ENCODE peak calls at places on chromosomes 11 and 22, in ten cellular contexts. One of them, this sample, is unnamed.

GRCh38 chr11:11070976-11071375 is 213.1 kb upstream of the ZBED5 start:
- DNase-seq in HCT116: no peak
- DNase-seq in endothelial cell of umbilical vein: no peak
- DNase-seq in esophagus squamous epithelium: no peak
- DNase-seq in spleen: no peak
- DNase-seq in Peyer's patch: no peak
- DNase-seq in IMR-90: no peak
- DNase-seq in adrenal gland: no peak
- DNase-seq in uterus: no peak
- DNase-seq in NB4: no peak
- DNase-seq in this sample: no peak

GRCh38 chr22:31346255-31346732 is at the start of gene PATZ1:
- DNase-seq in HCT116: peak
- DNase-seq in NB4: peak
- DNase-seq in adrenal gland: peak
- DNase-seq in uterus: peak
- DNase-seq in IMR-90: peak
- DNase-seq in spleen: peak
- DNase-seq in endothelial cell of umbilical vein: peak
- DNase-seq in esophagus squamous epithelium: peak
- DNase-seq in Peyer's patch: peak
- DNase-seq in this sample: peak

GRCh38 chr22:19597399-19597735 is 73.2 kb upstream of the CLDN5 start:
- DNase-seq in spleen: peak
- DNase-seq in uterus: no peak
- DNase-seq in IMR-90: no peak
- DNase-seq in adrenal gland: no peak
- DNase-seq in esophagus squamous epithelium: no peak
- DNase-seq in Peyer's patch: peak
- DNase-seq in HCT116: no peak
- DNase-seq in NB4: peak
- DNase-seq in endothelial cell of umbilical vein: peak
- DNase-seq in this sample: no peak

GRCh38 chr22:40757071-40757470 is 62.1 kb downstream of the SLC25A17 start:
- DNase-seq in Peyer's patch: no peak
- DNase-seq in NB4: no peak
- DNase-seq in endothelial cell of umbilical vein: no peak
- DNase-seq in esophagus squamous epithelium: no peak
- DNase-seq in HCT116: no peak
- DNase-seq in IMR-90: peak
- DNase-seq in spleen: no peak
- DNase-seq in uterus: no peak
- DNase-seq in adrenal gland: no peak
- DNase-seq in this sample: no peak

GRCh38 chr11:1233351-1234053 is 10.6 kb downstream of the MUC5B start:
- DNase-seq in spleen: peak
- DNase-seq in endothelial cell of umbilical vein: no peak
- DNase-seq in adrenal gland: no peak
- DNase-seq in Peyer's patch: no peak
- DNase-seq in uterus: no peak
- DNase-seq in esophagus squamous epithelium: no peak
- DNase-seq in NB4: no peak
- DNase-seq in IMR-90: no peak
- DNase-seq in HCT116: no peak
- DNase-seq in this sample: no peak

GRCh38 chr22:44286673-44287072 is 26.1 kb downstream of the SHISAL1 start:
- DNase-seq in adrenal gland: no peak
- DNase-seq in uterus: no peak
- DNase-seq in IMR-90: no peak
- DNase-seq in NB4: no peak
- DNase-seq in Peyer's patch: no peak
- DNase-seq in esophagus squamous epithelium: no peak
- DNase-seq in HCT116: no peak
- DNase-seq in spleen: no peak
- DNase-seq in endothelial cell of umbilical vein: no peak
- DNase-seq in this sample: no peak

GRCh38 chr11:82229346-82229745 is 504.3 kb downstream of the FAM181B start:
- DNase-seq in adrenal gland: no peak
- DNase-seq in uterus: no peak
- DNase-seq in Peyer's patch: no peak
- DNase-seq in esophagus squamous epithelium: no peak
- DNase-seq in NB4: peak
- DNase-seq in spleen: no peak
- DNase-seq in IMR-90: no peak
- DNase-seq in endothelial cell of umbilical vein: no peak
- DNase-seq in HCT116: no peak
- DNase-seq in this sample: no peak

GRCh38 chr11:122791411-122791810 is 46.9 kb upstream of the CRTAM start:
- DNase-seq in Peyer's patch: no peak
- DNase-seq in NB4: peak
- DNase-seq in adrenal gland: no peak
- DNase-seq in spleen: no peak
- DNase-seq in IMR-90: peak
- DNase-seq in esophagus squamous epithelium: no peak
- DNase-seq in endothelial cell of umbilical vein: no peak
- DNase-seq in HCT116: no peak
- DNase-seq in uterus: no peak
- DNase-seq in this sample: no peak

GRCh38 chr11:2411446-2412305 is 11.1 kb downstream of the TSSC4 start:
- DNase-seq in NB4: no peak
- DNase-seq in Peyer's patch: no peak
- DNase-seq in uterus: no peak
- DNase-seq in spleen: no peak
- DNase-seq in endothelial cell of umbilical vein: no peak
- DNase-seq in adrenal gland: no peak
- DNase-seq in IMR-90: no peak
- DNase-seq in esophagus squamous epithelium: no peak
- DNase-seq in HCT116: no peak
- DNase-seq in this sample: no peak

GRCh38 chr11:2412323-2412722 is 11.8 kb downstream of the TSSC4 start:
- DNase-seq in spleen: no peak
- DNase-seq in IMR-90: no peak
- DNase-seq in NB4: no peak
- DNase-seq in adrenal gland: no peak
- DNase-seq in esophagus squamous epithelium: no peak
- DNase-seq in uterus: no peak
- DNase-seq in HCT116: no peak
- DNase-seq in Peyer's patch: no peak
- DNase-seq in endothelial cell of umbilical vein: no peak
- DNase-seq in this sample: no peak

GRCh38 chr11:2409026-2409553 is 8.5 kb downstream of the TSSC4 start:
- DNase-seq in IMR-90: no peak
- DNase-seq in Peyer's patch: no peak
- DNase-seq in uterus: peak
- DNase-seq in adrenal gland: no peak
- DNase-seq in HCT116: no peak
- DNase-seq in spleen: no peak
- DNase-seq in esophagus squamous epithelium: no peak
- DNase-seq in endothelial cell of umbilical vein: no peak
- DNase-seq in NB4: no peak
- DNase-seq in this sample: no peak

GRCh38 chr11:2410616-2411015 is 10.1 kb downstream of the TSSC4 start:
- DNase-seq in NB4: no peak
- DNase-seq in HCT116: no peak
- DNase-seq in uterus: no peak
- DNase-seq in esophagus squamous epithelium: no peak
- DNase-seq in endothelial cell of umbilical vein: no peak
- DNase-seq in Peyer's patch: no peak
- DNase-seq in spleen: no peak
- DNase-seq in IMR-90: no peak
- DNase-seq in adrenal gland: no peak
- DNase-seq in this sample: no peak

DNA sequence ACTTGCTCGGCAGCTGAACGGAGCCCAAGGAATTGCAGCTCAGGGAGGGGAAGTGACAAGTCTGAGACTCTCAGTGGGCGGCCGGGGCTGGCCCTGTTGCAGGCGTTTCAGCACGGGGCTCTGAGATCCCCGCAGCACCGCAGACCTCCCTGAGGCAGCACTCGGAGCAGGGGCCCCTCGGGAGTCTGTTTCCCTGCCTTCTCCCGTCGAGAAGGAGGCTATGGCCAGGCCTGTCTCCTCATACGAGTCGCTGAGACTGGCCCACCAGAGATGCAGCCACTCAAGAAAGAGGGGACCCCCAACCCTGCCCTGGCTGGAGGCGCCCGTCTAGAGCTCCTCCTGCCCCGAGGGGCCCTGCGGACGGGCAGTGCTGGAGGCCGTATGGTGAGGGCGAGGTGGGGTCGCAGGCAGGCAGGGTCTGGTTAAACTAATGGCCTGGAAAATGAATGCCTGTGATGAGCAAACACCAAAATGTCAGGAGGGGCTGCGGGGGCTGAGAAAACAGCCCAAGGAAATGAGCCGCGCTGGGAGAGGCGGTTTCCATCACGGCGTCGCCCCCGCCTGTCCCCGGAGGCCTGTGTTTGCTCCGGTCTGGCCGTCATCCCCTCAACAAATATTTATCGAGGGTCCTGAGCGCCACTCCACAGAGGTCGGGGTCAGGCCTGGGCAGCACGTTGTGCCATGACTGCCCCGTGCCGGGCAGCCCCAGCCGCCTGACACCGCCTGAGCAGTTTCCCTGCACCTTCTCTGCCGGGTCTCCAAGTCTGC is 9.3 kb downstream of the TSSC4 start:
- DNase-seq in Peyer's patch: no peak
- DNase-seq in spleen: no peak
- DNase-seq in endothelial cell of umbilical vein: no peak
- DNase-seq in adrenal gland: no peak
- DNase-seq in esophagus squamous epithelium: no peak
- DNase-seq in NB4: no peak
- DNase-seq in IMR-90: no peak
- DNase-seq in HCT116: no peak
- DNase-seq in uterus: no peak
- DNase-seq in this sample: no peak
- TF ChIP-seq POLR2A in Peyer's patch: no peak
- TF ChIP-seq POLR2A in spleen: no peak
- TF ChIP-seq POLR2A in endothelial cell of umbilical vein: no peak
- TF ChIP-seq POLR2A in adrenal gland: no peak
- TF ChIP-seq POLR2A in esophagus squamous epithelium: no peak
- TF ChIP-seq POLR2A in NB4: no peak
- TF ChIP-seq POLR2A in IMR-90: no peak
- TF ChIP-seq POLR2A in HCT116: no peak
- TF ChIP-seq POLR2A in uterus: no peak
- TF ChIP-seq POLR2A in this sample: no peak

GRCh38 chr11:47208628-47209027 is 6.1 kb upstream of the DDB2 start:
- DNase-seq in IMR-90: no peak
- DNase-seq in uterus: no peak
- DNase-seq in Peyer's patch: no peak
- DNase-seq in adrenal gland: no peak
- DNase-seq in endothelial cell of umbilical vein: no peak
- DNase-seq in spleen: no peak
- DNase-seq in NB4: no peak
- DNase-seq in esophagus squamous epithelium: no peak
- DNase-seq in HCT116: no peak
- DNase-seq in this sample: no peak

GRCh38 chr11:47212938-47213337 is 1.8 kb upstream of the DDB2 start:
- DNase-seq in uterus: no peak
- DNase-seq in spleen: no peak
- DNase-seq in NB4: no peak
- DNase-seq in endothelial cell of umbilical vein: no peak
- DNase-seq in esophagus squamous epithelium: no peak
- DNase-seq in adrenal gland: no peak
- DNase-seq in HCT116: no peak
- DNase-seq in IMR-90: no peak
- DNase-seq in Peyer's patch: no peak
- DNase-seq in this sample: no peak

GRCh38 chr11:47215366-47215925 is 672 bp downstream of the DDB2 start:
- DNase-seq in uterus: no peak
- DNase-seq in adrenal gland: no peak
- DNase-seq in NB4: no peak
- DNase-seq in spleen: no peak
- DNase-seq in endothelial cell of umbilical vein: no peak
- DNase-seq in IMR-90: no peak
- DNase-seq in Peyer's patch: no peak
- DNase-seq in HCT116: no peak
- DNase-seq in esophagus squamous epithelium: no peak
- DNase-seq in this sample: no peak

GRCh38 chr11:47216141-47216798 is 1.5 kb downstream of the DDB2 start:
- DNase-seq in endothelial cell of umbilical vein: peak
- DNase-seq in NB4: peak
- DNase-seq in esophagus squamous epithelium: no peak
- DNase-seq in IMR-90: peak
- DNase-seq in adrenal gland: peak
- DNase-seq in HCT116: peak
- DNase-seq in spleen: no peak
- DNase-seq in Peyer's patch: peak
- DNase-seq in uterus: peak
- DNase-seq in this sample: peak

DNA sequence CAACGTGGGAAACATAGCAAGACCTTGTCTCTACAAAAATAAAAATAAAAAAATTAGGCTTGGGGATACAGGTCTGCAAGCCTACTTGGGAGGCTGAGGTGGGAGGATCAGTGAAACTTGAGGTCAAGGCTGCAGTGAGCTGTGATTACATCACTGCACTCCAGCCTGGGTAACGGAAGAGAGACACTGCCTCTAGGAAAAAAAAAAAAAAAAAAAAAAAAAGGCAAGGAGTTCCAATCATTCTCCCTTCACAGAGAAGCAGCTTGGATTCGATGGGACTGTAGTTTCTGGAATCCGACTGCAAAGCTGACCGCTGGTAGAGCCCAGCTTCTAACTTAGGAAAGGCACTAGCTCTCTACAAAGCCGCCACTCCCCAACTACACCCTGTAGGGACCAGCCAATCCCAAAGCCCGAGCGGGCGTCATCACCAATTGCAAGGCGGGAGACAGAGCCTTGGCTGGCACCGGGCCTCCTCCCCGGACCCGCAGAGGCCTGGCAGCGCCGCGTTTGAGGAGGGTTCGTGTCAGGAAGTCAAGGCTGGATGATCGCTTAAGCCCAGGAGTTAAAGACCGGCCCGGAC is 699 bp upstream of the DDB2 start:
- DNase-seq in Peyer's patch: peak
- DNase-seq in IMR-90: peak
- DNase-seq in uterus: peak
- DNase-seq in spleen: peak
- DNase-seq in HCT116: peak
- DNase-seq in endothelial cell of umbilical vein: peak
- DNase-seq in esophagus squamous epithelium: peak
- DNase-seq in NB4: peak
- DNase-seq in adrenal gland: peak
- DNase-seq in this sample: peak
- TF ChIP-seq POLR2A in Peyer's patch: peak
- TF ChIP-seq POLR2A in IMR-90: no peak
- TF ChIP-seq POLR2A in uterus: peak
- TF ChIP-seq POLR2A in spleen: no peak
- TF ChIP-seq POLR2A in HCT116: peak
- TF ChIP-seq POLR2A in endothelial cell of umbilical vein: peak
- TF ChIP-seq POLR2A in esophagus squamous epithelium: peak
- TF ChIP-seq POLR2A in NB4: peak
- TF ChIP-seq POLR2A in adrenal gland: peak
- TF ChIP-seq POLR2A in this sample: peak

GRCh38 chr11:14904745-14905103 is 12.7 kb upstream of the CYP2R1 start:
- DNase-seq in adrenal gland: peak
- DNase-seq in Peyer's patch: peak
- DNase-seq in IMR-90: peak
- DNase-seq in endothelial cell of umbilical vein: peak
- DNase-seq in uterus: peak
- DNase-seq in esophagus squamous epithelium: peak
- DNase-seq in HCT116: no peak
- DNase-seq in NB4: peak
- DNase-seq in spleen: peak
- DNase-seq in this sample: no peak
- TF ChIP-seq POLR2A in adrenal gland: no peak
- TF ChIP-seq POLR2A in Peyer's patch: no peak
- TF ChIP-seq POLR2A in IMR-90: no peak
- TF ChIP-seq POLR2A in endothelial cell of umbilical vein: no peak
- TF ChIP-seq POLR2A in uterus: no peak
- TF ChIP-seq POLR2A in esophagus squamous epithelium: no peak
- TF ChIP-seq POLR2A in HCT116: no peak
- TF ChIP-seq POLR2A in NB4: no peak
- TF ChIP-seq POLR2A in spleen: no peak
- TF ChIP-seq POLR2A in this sample: no peak

GRCh38 chr11:36567684-36568083 is at the start of gene RAG1:
- DNase-seq in Peyer's patch: no peak
- DNase-seq in endothelial cell of umbilical vein: no peak
- DNase-seq in adrenal gland: no peak
- DNase-seq in esophagus squamous epithelium: no peak
- DNase-seq in NB4: no peak
- DNase-seq in uterus: no peak
- DNase-seq in spleen: no peak
- DNase-seq in HCT116: no peak
- DNase-seq in IMR-90: no peak
- DNase-seq in this sample: no peak
- TF ChIP-seq POLR2A in Peyer's patch: no peak
- TF ChIP-seq POLR2A in endothelial cell of umbilical vein: no peak
- TF ChIP-seq POLR2A in adrenal gland: no peak
- TF ChIP-seq POLR2A in esophagus squamous epithelium: no peak
- TF ChIP-seq POLR2A in NB4: no peak
- TF ChIP-seq POLR2A in uterus: no peak
- TF ChIP-seq POLR2A in spleen: no peak
- TF ChIP-seq POLR2A in HCT116: no peak
- TF ChIP-seq POLR2A in IMR-90: no peak
- TF ChIP-seq POLR2A in this sample: no peak